ENCODE peak calls at places on chromosomes 4 and X, in six cellular contexts. D is activated naive CD4-positive, alpha-beta T cell treated with anti-CD3 and anti-CD28 coated beads, Interleukin-2, amount 10 ng/mL, durations not matched to agents 7 days and 5 days; V is mucosa of descending colon; A is amniotic epithelial cell; T is AG10803; S is DMS153. G is an unnamed sample.

GRCh38 chr4:168631241-168632151 is 134.6 kb downstream of the PALLD start:
- DNase-seq in D (no peak), V (peak; percentile 62), A (peak; percentile 60), T (peak; percentile 49), S (peak; percentile 20), G (peak; percentile 56)

GRCh38 chrX:133913658-133914388 is 71.6 kb downstream of the GPC3 start:
- DNase-seq in D (no peak), V (no peak), A (no peak), T (no peak), S (no peak), G (no peak)

GRCh38 chr4:129545599-129546278 is 449.8 kb downstream of the C4orf33 start:
- DNase-seq in D (no peak), V (peak; percentile 29), A (peak; percentile 85), T (no peak), S (peak; percentile 7), G (peak; percentile 78)

GRCh38 chr4:87896020-87896621 is 63.4 kb downstream of the MEPE start:
- DNase-seq in D (no peak), V (no peak), A (peak; percentile 75), T (peak; percentile 77), S (no peak), G (peak; percentile 70)

GRCh38 chr4:37389967-37390580 is 145.5 kb downstream of the NWD2 start:
- DNase-seq in D (peak; percentile 41), V (no peak), A (peak; percentile 50), T (peak; percentile 33), S (peak; percentile 16), G (peak; percentile 57)

GRCh38 chrX:5142644-5143043 is 1086.0 kb downstream of the NLGN4X start:
- DNase-seq in D (no peak), V (no peak), A (no peak), T (no peak), S (no peak), G (no peak)

GRCh38 chrX:72101597-72102037 is 30.1 kb downstream of the RTL5 start:
- DNase-seq in D (no peak), V (no peak), A (no peak), T (no peak), S (no peak), G (no peak)

GRCh38 chr4:172630289-172630688 is 538.3 kb upstream of the GALNT7 start:
- DNase-seq in D (no peak), V (no peak), A (no peak), T (no peak), S (no peak), G (no peak)

GRCh38 chrX:9847071-9847470 is 60.8 kb downstream of the SHROOM2 start:
- DNase-seq in D (no peak), V (no peak), A (peak; percentile 77), T (peak; percentile 37), S (no peak), G (no peak)

GRCh38 chrX:120310861-120311631 is at the start of gene TMEM255A:
- DNase-seq in D (peak; percentile 21), V (peak; percentile 48), A (peak; percentile 18), T (no peak), S (no peak), G (no peak)

GRCh38 chr4:26238782-26239647 is 81.8 kb upstream of the RBPJ start:
- DNase-seq in D (no peak), V (no peak), A (peak; percentile 26), T (peak; percentile 56), S (peak; percentile 83), G (peak; percentile 42)

GRCh38 chr4:24624381-24624780 is 40.0 kb upstream of the DHX15 start:
- DNase-seq in D (no peak), V (no peak), A (no peak), T (no peak), S (no peak), G (no peak)

GRCh38 chrX:32195611-32196010 is 1015.7 kb downstream of the DMD start:
- DNase-seq in D (no peak), V (no peak), A (no peak), T (no peak), S (no peak), G (no peak)

GRCh38 chr4:105709081-105709450 is 482 bp downstream of the GSTCD start:
- DNase-seq in D (no peak), V (no peak), A (no peak), T (no peak), S (no peak), G (peak; percentile 10)

GRCh38 chrX:105120460-105120859 is 100.0 kb downstream of the TEX13A start:
- DNase-seq in D (no peak), V (no peak), A (no peak), T (no peak), S (no peak), G (no peak)

GRCh38 chrX:109831326-109831985 is 98.4 kb upstream of the ACSL4 start:
- DNase-seq in D (no peak), V (no peak), A (no peak), T (no peak), S (no peak), G (no peak)

GRCh38 chr4:22500831-22501714 is 14.8 kb downstream of the ADGRA3 start:
- DNase-seq in D (no peak), V (no peak), A (peak; percentile 66), T (peak; percentile 21), S (no peak), G (peak; percentile 69)

GRCh38 chr4:162015090-162015489 is 148.7 kb downstream of the FSTL5 start:
- DNase-seq in D (no peak), V (no peak), A (peak; percentile 81), T (peak; percentile 5), S (no peak), G (no peak)

GRCh38 chr4:113050361-113050760 is 908 bp downstream of the ANK2 start:
- DNase-seq in D (no peak), V (no peak), A (no peak), T (no peak), S (no peak), G (no peak)

GRCh38 chr4:119135721-119136121 is at the start of gene MYOZ2:
- DNase-seq in D (no peak), V (no peak), A (no peak), T (no peak), S (no peak), G (peak; percentile 64)

GRCh38 chr4:1518997-1519700 is 112.9 kb upstream of the NKX1-1 start:
- DNase-seq in D (no peak), V (no peak), A (no peak), T (no peak), S (no peak), G (no peak)

GRCh38 chr4:15373363-15373762 is 54.5 kb upstream of the C1QTNF7 start:
- DNase-seq in D (no peak), V (no peak), A (no peak), T (no peak), S (no peak), G (no peak)

GRCh38 chrX:45845142-45845541 is 644.5 kb upstream of the DIPK2B start:
- DNase-seq in D (no peak), V (no peak), A (no peak), T (no peak), S (no peak), G (no peak)

GRCh38 chr4:122005064-122005755 is 53.4 kb upstream of the TRPC3 start:
- DNase-seq in D (no peak), V (no peak), A (peak; percentile 40), T (peak; percentile 64), S (no peak), G (no peak)

GRCh38 chr4:42515156-42515884 is 118.0 kb downstream of the SHISA3 start:
- DNase-seq in D (no peak), V (no peak), A (peak; percentile 13), T (peak; percentile 13), S (no peak), G (peak; percentile 78)

GRCh38 chr4:77931452-77932135 is 69.0 kb downstream of the MRPL1 start:
- DNase-seq in D (no peak), V (no peak), A (peak; percentile 64), T (peak; percentile 55), S (no peak), G (peak; percentile 6)

GRCh38 chr4:57370691-57371090 is 260.5 kb upstream of the IGFBP7 start:
- DNase-seq in D (no peak), V (no peak), A (no peak), T (no peak), S (no peak), G (no peak)

GRCh38 chrX:99394450-99394849 is 1015.6 kb downstream of the PCDH19 start:
- DNase-seq in D (no peak), V (no peak), A (no peak), T (no peak), S (no peak), G (no peak)

GRCh38 chr4:158236304-158237030 is 26.2 kb downstream of the TMEM144 start:
- DNase-seq in D (no peak), V (no peak), A (no peak), T (no peak), S (no peak), G (peak; percentile 20)

GRCh38 chrX:155112171-155112570 is 40.9 kb downstream of the BRCC3 start:
- DNase-seq in D (no peak), V (no peak), A (no peak), T (no peak), S (no peak), G (no peak)

GRCh38 chr4:139266583-139267257 is 13.3 kb downstream of the MGARP start:
- DNase-seq in D (peak; percentile 81), V (peak; percentile 83), A (peak; percentile 93), T (peak; percentile 70), S (peak; percentile 14), G (peak; percentile 78)

GRCh38 chr4:25703731-25704388 is 48.2 kb downstream of the SLC34A2 start:
- DNase-seq in D (no peak), V (no peak), A (peak; percentile 59), T (no peak), S (no peak), G (peak; percentile 49)

GRCh38 chrX:120287513-120288112 is 23.6 kb downstream of the TMEM255A start:
- DNase-seq in D (no peak), V (no peak), A (no peak), T (no peak), S (no peak), G (no peak)

GRCh38 chrX:25012433-25012735 is 3.4 kb downstream of the ARX start:
- DNase-seq in D (no peak), V (no peak), A (no peak), T (no peak), S (no peak), G (no peak)

GRCh38 chr4:83252782-83253405 is 31.7 kb downstream of the COQ2 start:
- DNase-seq in D (peak; percentile 87), V (no peak), A (peak; percentile 65), T (peak; percentile 78), S (peak; percentile 79), G (peak; percentile 38)

GRCh38 chr4:94415448-94415847 is 36.3 kb upstream of the PDLIM5 start:
- DNase-seq in D (no peak), V (no peak), A (no peak), T (no peak), S (no peak), G (no peak)

GRCh38 chr4:134216436-134216835 is 14.8 kb upstream of the PABPC4L start:
- DNase-seq in D (no peak), V (no peak), A (peak; percentile 80), T (peak; percentile 45), S (no peak), G (no peak)

GRCh38 chr4:158353541-158354304 is 143.4 kb downstream of the TMEM144 start:
- DNase-seq in D (no peak), V (no peak), A (no peak), T (no peak), S (no peak), G (no peak)

GRCh38 chr4:115711575-115711974 is 598.2 kb upstream of the NDST4 start:
- DNase-seq in D (no peak), V (no peak), A (no peak), T (no peak), S (no peak), G (no peak)

GRCh38 chr4:87985887-87986200 is 10.3 kb downstream of the SPP1 start:
- DNase-seq in D (no peak), V (no peak), A (no peak), T (no peak), S (no peak), G (no peak)